ENCODE peak calls at places on chromosomes 11 and 22, in nine cellular contexts. One of them, this sample, is unnamed.

GRCh38 chr11:39174965-39175364 is 2284.5 kb downstream of the LRRC4C start:
- DNase-seq in stimulated activated CD8-positive, alpha-beta memory T cell treated with anti-CD3 and anti-CD28 coated beads, Interleukin-4, amount 100 ng/mL, for 24 hours: no peak
- DNase-seq in breast epithelium: no peak
- DNase-seq in left cardiac atrium: no peak
- DNase-seq in AG09319: no peak
- DNase-seq in activated T-helper 1 cell treated with anti-CD3 and anti-CD28 coated beads, Interleukin-2, amount 50 U/mL, for 16 hours: no peak
- DNase-seq in HEK293T: no peak
- DNase-seq in heart right ventricle: no peak
- DNase-seq in activated effector memory CD4-positive, alpha-beta T cell treated with Interleukin-2 at 50 U/mL for 16 hours: no peak
- DNase-seq in this sample: no peak

GRCh38 chr11:64644348-64645242 is 53.6 kb downstream of the SLC22A12 start:
- DNase-seq in activated T-helper 1 cell treated with anti-CD3 and anti-CD28 coated beads, Interleukin-2, amount 50 U/mL, for 16 hours: no peak
- DNase-seq in breast epithelium: no peak
- DNase-seq in stimulated activated CD8-positive, alpha-beta memory T cell treated with anti-CD3 and anti-CD28 coated beads, Interleukin-4, amount 100 ng/mL, for 24 hours: no peak
- DNase-seq in AG09319: no peak
- DNase-seq in left cardiac atrium: no peak
- DNase-seq in heart right ventricle: no peak
- DNase-seq in activated effector memory CD4-positive, alpha-beta T cell treated with Interleukin-2 at 50 U/mL for 16 hours: no peak
- DNase-seq in HEK293T: peak
- DNase-seq in this sample: no peak

GRCh38 chr11:607971-608659 is 7.6 kb downstream of the IRF7 start:
- DNase-seq in HEK293T: no peak
- DNase-seq in activated effector memory CD4-positive, alpha-beta T cell treated with Interleukin-2 at 50 U/mL for 16 hours: no peak
- DNase-seq in activated T-helper 1 cell treated with anti-CD3 and anti-CD28 coated beads, Interleukin-2, amount 50 U/mL, for 16 hours: no peak
- DNase-seq in AG09319: no peak
- DNase-seq in stimulated activated CD8-positive, alpha-beta memory T cell treated with anti-CD3 and anti-CD28 coated beads, Interleukin-4, amount 100 ng/mL, for 24 hours: no peak
- DNase-seq in breast epithelium: no peak
- DNase-seq in left cardiac atrium: no peak
- DNase-seq in heart right ventricle: no peak
- DNase-seq in this sample: peak

GRCh38 chr11:7924526-7924925 is 6.5 kb downstream of the OR10A6 start:
- DNase-seq in HEK293T: no peak
- DNase-seq in breast epithelium: no peak
- DNase-seq in left cardiac atrium: no peak
- DNase-seq in activated T-helper 1 cell treated with anti-CD3 and anti-CD28 coated beads, Interleukin-2, amount 50 U/mL, for 16 hours: no peak
- DNase-seq in AG09319: no peak
- DNase-seq in heart right ventricle: no peak
- DNase-seq in activated effector memory CD4-positive, alpha-beta T cell treated with Interleukin-2 at 50 U/mL for 16 hours: no peak
- DNase-seq in stimulated activated CD8-positive, alpha-beta memory T cell treated with anti-CD3 and anti-CD28 coated beads, Interleukin-4, amount 100 ng/mL, for 24 hours: no peak
- DNase-seq in this sample: no peak

GRCh38 chr11:69013009-69013951 is at the start of gene MRGPRF:
- DNase-seq in activated T-helper 1 cell treated with anti-CD3 and anti-CD28 coated beads, Interleukin-2, amount 50 U/mL, for 16 hours: no peak
- DNase-seq in activated effector memory CD4-positive, alpha-beta T cell treated with Interleukin-2 at 50 U/mL for 16 hours: no peak
- DNase-seq in breast epithelium: peak
- DNase-seq in left cardiac atrium: peak
- DNase-seq in HEK293T: no peak
- DNase-seq in stimulated activated CD8-positive, alpha-beta memory T cell treated with anti-CD3 and anti-CD28 coated beads, Interleukin-4, amount 100 ng/mL, for 24 hours: no peak
- DNase-seq in AG09319: peak
- DNase-seq in heart right ventricle: peak
- DNase-seq in this sample: peak

GRCh38 chr11:93715797-93716396 is 25.4 kb downstream of the TAF1D start:
- DNase-seq in activated effector memory CD4-positive, alpha-beta T cell treated with Interleukin-2 at 50 U/mL for 16 hours: no peak
- DNase-seq in AG09319: no peak
- DNase-seq in left cardiac atrium: no peak
- DNase-seq in breast epithelium: no peak
- DNase-seq in stimulated activated CD8-positive, alpha-beta memory T cell treated with anti-CD3 and anti-CD28 coated beads, Interleukin-4, amount 100 ng/mL, for 24 hours: no peak
- DNase-seq in activated T-helper 1 cell treated with anti-CD3 and anti-CD28 coated beads, Interleukin-2, amount 50 U/mL, for 16 hours: no peak
- DNase-seq in heart right ventricle: no peak
- DNase-seq in HEK293T: no peak
- DNase-seq in this sample: no peak

GRCh38 chr11:69296890-69297224 is 2.9 kb downstream of the MYEOV start:
- DNase-seq in HEK293T: no peak
- DNase-seq in breast epithelium: no peak
- DNase-seq in AG09319: no peak
- DNase-seq in activated effector memory CD4-positive, alpha-beta T cell treated with Interleukin-2 at 50 U/mL for 16 hours: no peak
- DNase-seq in left cardiac atrium: no peak
- DNase-seq in stimulated activated CD8-positive, alpha-beta memory T cell treated with anti-CD3 and anti-CD28 coated beads, Interleukin-4, amount 100 ng/mL, for 24 hours: no peak
- DNase-seq in heart right ventricle: no peak
- DNase-seq in activated T-helper 1 cell treated with anti-CD3 and anti-CD28 coated beads, Interleukin-2, amount 50 U/mL, for 16 hours: no peak
- DNase-seq in this sample: no peak

GRCh38 chr11:81870815-81871214 is 862.8 kb downstream of the FAM181B start:
- DNase-seq in activated T-helper 1 cell treated with anti-CD3 and anti-CD28 coated beads, Interleukin-2, amount 50 U/mL, for 16 hours: no peak
- DNase-seq in HEK293T: no peak
- DNase-seq in activated effector memory CD4-positive, alpha-beta T cell treated with Interleukin-2 at 50 U/mL for 16 hours: no peak
- DNase-seq in stimulated activated CD8-positive, alpha-beta memory T cell treated with anti-CD3 and anti-CD28 coated beads, Interleukin-4, amount 100 ng/mL, for 24 hours: no peak
- DNase-seq in AG09319: no peak
- DNase-seq in breast epithelium: no peak
- DNase-seq in heart right ventricle: no peak
- DNase-seq in left cardiac atrium: no peak
- DNase-seq in this sample: no peak

GRCh38 chr11:44949160-44950035 is 1.3 kb downstream of the TP53I11 start:
- DNase-seq in activated T-helper 1 cell treated with anti-CD3 and anti-CD28 coated beads, Interleukin-2, amount 50 U/mL, for 16 hours: no peak
- DNase-seq in left cardiac atrium: no peak
- DNase-seq in stimulated activated CD8-positive, alpha-beta memory T cell treated with anti-CD3 and anti-CD28 coated beads, Interleukin-4, amount 100 ng/mL, for 24 hours: peak
- DNase-seq in heart right ventricle: peak
- DNase-seq in breast epithelium: no peak
- DNase-seq in HEK293T: peak
- DNase-seq in activated effector memory CD4-positive, alpha-beta T cell treated with Interleukin-2 at 50 U/mL for 16 hours: peak
- DNase-seq in AG09319: no peak
- DNase-seq in this sample: peak

GRCh38 chr11:2903672-2904011 is 18.1 kb upstream of the CDKN1C start:
- DNase-seq in HEK293T: no peak
- DNase-seq in heart right ventricle: no peak
- DNase-seq in AG09319: no peak
- DNase-seq in activated T-helper 1 cell treated with anti-CD3 and anti-CD28 coated beads, Interleukin-2, amount 50 U/mL, for 16 hours: no peak
- DNase-seq in left cardiac atrium: no peak
- DNase-seq in stimulated activated CD8-positive, alpha-beta memory T cell treated with anti-CD3 and anti-CD28 coated beads, Interleukin-4, amount 100 ng/mL, for 24 hours: no peak
- DNase-seq in breast epithelium: no peak
- DNase-seq in activated effector memory CD4-positive, alpha-beta T cell treated with Interleukin-2 at 50 U/mL for 16 hours: no peak
- DNase-seq in this sample: no peak

GRCh38 chr22:38830026-38830844 is 13.6 kb downstream of the NPTXR start:
- DNase-seq in AG09319: no peak
- DNase-seq in stimulated activated CD8-positive, alpha-beta memory T cell treated with anti-CD3 and anti-CD28 coated beads, Interleukin-4, amount 100 ng/mL, for 24 hours: no peak
- DNase-seq in breast epithelium: no peak
- DNase-seq in activated effector memory CD4-positive, alpha-beta T cell treated with Interleukin-2 at 50 U/mL for 16 hours: no peak
- DNase-seq in activated T-helper 1 cell treated with anti-CD3 and anti-CD28 coated beads, Interleukin-2, amount 50 U/mL, for 16 hours: no peak
- DNase-seq in heart right ventricle: no peak
- DNase-seq in HEK293T: no peak
- DNase-seq in left cardiac atrium: no peak
- DNase-seq in this sample: no peak

GRCh38 chr22:39471421-39472141 is 14.8 kb downstream of the MGAT3 start:
- DNase-seq in AG09319: no peak
- DNase-seq in activated effector memory CD4-positive, alpha-beta T cell treated with Interleukin-2 at 50 U/mL for 16 hours: no peak
- DNase-seq in activated T-helper 1 cell treated with anti-CD3 and anti-CD28 coated beads, Interleukin-2, amount 50 U/mL, for 16 hours: no peak
- DNase-seq in heart right ventricle: peak
- DNase-seq in left cardiac atrium: peak
- DNase-seq in HEK293T: no peak
- DNase-seq in stimulated activated CD8-positive, alpha-beta memory T cell treated with anti-CD3 and anti-CD28 coated beads, Interleukin-4, amount 100 ng/mL, for 24 hours: no peak
- DNase-seq in breast epithelium: no peak
- DNase-seq in this sample: no peak

GRCh38 chr11:110454609-110455008 is 24.9 kb downstream of the FDX1 start:
- DNase-seq in activated effector memory CD4-positive, alpha-beta T cell treated with Interleukin-2 at 50 U/mL for 16 hours: no peak
- DNase-seq in AG09319: no peak
- DNase-seq in breast epithelium: no peak
- DNase-seq in heart right ventricle: no peak
- DNase-seq in left cardiac atrium: no peak
- DNase-seq in HEK293T: no peak
- DNase-seq in stimulated activated CD8-positive, alpha-beta memory T cell treated with anti-CD3 and anti-CD28 coated beads, Interleukin-4, amount 100 ng/mL, for 24 hours: no peak
- DNase-seq in activated T-helper 1 cell treated with anti-CD3 and anti-CD28 coated beads, Interleukin-2, amount 50 U/mL, for 16 hours: no peak
- DNase-seq in this sample: no peak

GRCh38 chr11:11972148-11972547 is 36.3 kb downstream of the DKK3 start:
- DNase-seq in activated T-helper 1 cell treated with anti-CD3 and anti-CD28 coated beads, Interleukin-2, amount 50 U/mL, for 16 hours: no peak
- DNase-seq in activated effector memory CD4-positive, alpha-beta T cell treated with Interleukin-2 at 50 U/mL for 16 hours: no peak
- DNase-seq in left cardiac atrium: no peak
- DNase-seq in breast epithelium: no peak
- DNase-seq in AG09319: no peak
- DNase-seq in HEK293T: no peak
- DNase-seq in stimulated activated CD8-positive, alpha-beta memory T cell treated with anti-CD3 and anti-CD28 coated beads, Interleukin-4, amount 100 ng/mL, for 24 hours: no peak
- DNase-seq in heart right ventricle: no peak
- DNase-seq in this sample: no peak

GRCh38 chr11:62555464-62556092 is 9.0 kb upstream of the AHNAK start:
- DNase-seq in heart right ventricle: no peak
- DNase-seq in left cardiac atrium: no peak
- DNase-seq in stimulated activated CD8-positive, alpha-beta memory T cell treated with anti-CD3 and anti-CD28 coated beads, Interleukin-4, amount 100 ng/mL, for 24 hours: no peak
- DNase-seq in AG09319: no peak
- DNase-seq in activated effector memory CD4-positive, alpha-beta T cell treated with Interleukin-2 at 50 U/mL for 16 hours: peak
- DNase-seq in activated T-helper 1 cell treated with anti-CD3 and anti-CD28 coated beads, Interleukin-2, amount 50 U/mL, for 16 hours: no peak
- DNase-seq in HEK293T: no peak
- DNase-seq in breast epithelium: no peak
- DNase-seq in this sample: no peak

GRCh38 chr22:36369922-36370781 is 17.6 kb downstream of the MYH9 start:
- DNase-seq in activated effector memory CD4-positive, alpha-beta T cell treated with Interleukin-2 at 50 U/mL for 16 hours: no peak
- DNase-seq in heart right ventricle: no peak
- DNase-seq in AG09319: no peak
- DNase-seq in left cardiac atrium: peak
- DNase-seq in stimulated activated CD8-positive, alpha-beta memory T cell treated with anti-CD3 and anti-CD28 coated beads, Interleukin-4, amount 100 ng/mL, for 24 hours: no peak
- DNase-seq in breast epithelium: peak
- DNase-seq in activated T-helper 1 cell treated with anti-CD3 and anti-CD28 coated beads, Interleukin-2, amount 50 U/mL, for 16 hours: no peak
- DNase-seq in HEK293T: no peak
- DNase-seq in this sample: peak

GRCh38 chr11:119295178-119295577 is 21.8 kb downstream of the MCAM start:
- DNase-seq in breast epithelium: no peak
- DNase-seq in heart right ventricle: no peak
- DNase-seq in AG09319: peak
- DNase-seq in HEK293T: no peak
- DNase-seq in activated effector memory CD4-positive, alpha-beta T cell treated with Interleukin-2 at 50 U/mL for 16 hours: no peak
- DNase-seq in activated T-helper 1 cell treated with anti-CD3 and anti-CD28 coated beads, Interleukin-2, amount 50 U/mL, for 16 hours: no peak
- DNase-seq in stimulated activated CD8-positive, alpha-beta memory T cell treated with anti-CD3 and anti-CD28 coated beads, Interleukin-4, amount 100 ng/mL, for 24 hours: no peak
- DNase-seq in left cardiac atrium: no peak
- DNase-seq in this sample: no peak

GRCh38 chr11:69049490-69049867 is 747 bp downstream of the TPCN2 start:
- DNase-seq in heart right ventricle: no peak
- DNase-seq in activated T-helper 1 cell treated with anti-CD3 and anti-CD28 coated beads, Interleukin-2, amount 50 U/mL, for 16 hours: no peak
- DNase-seq in stimulated activated CD8-positive, alpha-beta memory T cell treated with anti-CD3 and anti-CD28 coated beads, Interleukin-4, amount 100 ng/mL, for 24 hours: no peak
- DNase-seq in activated effector memory CD4-positive, alpha-beta T cell treated with Interleukin-2 at 50 U/mL for 16 hours: peak
- DNase-seq in left cardiac atrium: no peak
- DNase-seq in breast epithelium: no peak
- DNase-seq in HEK293T: no peak
- DNase-seq in AG09319: no peak
- DNase-seq in this sample: no peak

GRCh38 chr11:125568970-125569912 is at the start of gene EI24:
- DNase-seq in HEK293T: peak
- DNase-seq in left cardiac atrium: peak
- DNase-seq in heart right ventricle: peak
- DNase-seq in stimulated activated CD8-positive, alpha-beta memory T cell treated with anti-CD3 and anti-CD28 coated beads, Interleukin-4, amount 100 ng/mL, for 24 hours: peak
- DNase-seq in AG09319: peak
- DNase-seq in activated T-helper 1 cell treated with anti-CD3 and anti-CD28 coated beads, Interleukin-2, amount 50 U/mL, for 16 hours: peak
- DNase-seq in breast epithelium: peak
- DNase-seq in activated effector memory CD4-positive, alpha-beta T cell treated with Interleukin-2 at 50 U/mL for 16 hours: peak
- DNase-seq in this sample: peak

GRCh38 chr22:35785181-35785923 is 67.7 kb downstream of the APOL5 start:
- DNase-seq in left cardiac atrium: no peak
- DNase-seq in activated T-helper 1 cell treated with anti-CD3 and anti-CD28 coated beads, Interleukin-2, amount 50 U/mL, for 16 hours: no peak
- DNase-seq in breast epithelium: no peak
- DNase-seq in HEK293T: no peak
- DNase-seq in AG09319: no peak
- DNase-seq in heart right ventricle: no peak
- DNase-seq in activated effector memory CD4-positive, alpha-beta T cell treated with Interleukin-2 at 50 U/mL for 16 hours: no peak
- DNase-seq in stimulated activated CD8-positive, alpha-beta memory T cell treated with anti-CD3 and anti-CD28 coated beads, Interleukin-4, amount 100 ng/mL, for 24 hours: no peak
- DNase-seq in this sample: no peak